ENCODE peak calls at places on chromosomes 13 and 19, in seven cellular contexts. I is NCI-H345; D is hypothalamus; J is activated CD4-positive, alpha-beta T cell treated with anti-CD3 and anti-CD28 coated beads for 1 hour; O is fibroblast of lung; N is naive B cell; F is WTC11. L is an unnamed sample.

GRCh38 chr19:5398693-5399057 is 56.5 kb upstream of the ZNRF4 start:
- DNase-seq in I (no peak), D (no peak), J (no peak), O (no peak), N (no peak), F (no peak), L (no peak)

GRCh38 chr19:8702350-8702749 is 3.8 kb upstream of the ACTL9 start:
- DNase-seq in I (no peak), D (no peak), J (no peak), O (no peak), N (no peak), F (no peak), L (no peak)

GRCh38 chr19:723247-723646 is 14.5 kb downstream of the PALM start:
- DNase-seq in I (no peak), D (no peak), J (no peak), O (no peak), N (no peak), F (no peak), L (no peak)

GRCh38 chr19:18140473-18140872 is 12.5 kb upstream of the PIK3R2 start:
- DNase-seq in I (no peak), D (no peak), J (no peak), O (no peak), N (no peak), F (no peak), L (no peak)

GRCh38 chr13:110711778-110712070 is 1.8 kb upstream of the ING1 start:
- DNase-seq in I (no peak), D (no peak), J (no peak), O (peak; percentile 26), N (no peak), F (no peak), L (no peak)

GRCh38 chr19:27775395-27775794 is 1437.6 kb downstream of the UQCRFS1 start:
- DNase-seq in I (no peak), D (no peak), J (no peak), O (no peak), N (no peak), F (no peak), L (no peak)

GRCh38 chr19:52935434-52935833 is 12.2 kb upstream of the ZNF888 start:
- DNase-seq in I (no peak), D (no peak), J (no peak), O (peak; percentile 86), N (no peak), F (no peak), L (no peak)

GRCh38 chr13:75299913-75300862 is 181.8 kb downstream of the TBC1D4 start:
- DNase-seq in I (no peak), D (no peak), J (no peak), O (peak; percentile 68), N (no peak), F (no peak), L (no peak)

GRCh38 chr19:55370305-55370988 is at the start of gene IL11:
- DNase-seq in I (no peak), D (no peak), J (no peak), O (peak; percentile 73), N (no peak), F (no peak), L (no peak)

GRCh38 chr19:19463348-19464117 is 51.8 kb downstream of the TSSK6 start:
- DNase-seq in I (no peak), D (no peak), J (no peak), O (peak; percentile 84), N (no peak), F (no peak), L (no peak)

GRCh38 chr13:33940256-33940655 is 122.3 kb downstream of the RFC3 start:
- DNase-seq in I (no peak), D (no peak), J (no peak), O (no peak), N (no peak), F (no peak), L (no peak)

GRCh38 chr19:43318203-43318602 is 35.3 kb upstream of the CD177 start:
- DNase-seq in I (no peak), D (no peak), J (no peak), O (no peak), N (no peak), F (no peak), L (no peak)

GRCh38 chr13:44300895-44301638 is 72.6 kb upstream of the SERP2 start:
- DNase-seq in I (no peak), D (no peak), J (no peak), O (peak; percentile 94), N (no peak), F (no peak), L (no peak)

GRCh38 chr13:110758195-110758594 is 44.7 kb downstream of the ING1 start:
- DNase-seq in I (no peak), D (no peak), J (no peak), O (peak; percentile 16), N (no peak), F (no peak), L (no peak)

GRCh38 chr13:41458187-41458938 is 1.0 kb downstream of the RGCC start:
- DNase-seq in I (no peak), D (no peak), J (peak; percentile 41), O (peak; percentile 20), N (no peak), F (peak; percentile 32), L (no peak)

GRCh38 chr19:5567360-5567970 is at the start of gene TINCR:
- DNase-seq in I (no peak), D (no peak), J (no peak), O (no peak), N (no peak), F (peak; percentile 64), L (no peak)

GRCh38 chr13:81568824-81569223 is 1227.9 kb upstream of the SPRY2 start:
- DNase-seq in I (no peak), D (no peak), J (no peak), O (no peak), N (no peak), F (no peak), L (no peak)

GRCh38 chr13:31073859-31074718 is 87.6 kb downstream of the HSPH1 start:
- DNase-seq in I (no peak), D (no peak), J (no peak), O (peak; percentile 36), N (no peak), F (no peak), L (no peak)

GRCh38 chr19:33298146-33298911 is 4.0 kb downstream of the CEBPA start:
- DNase-seq in I (no peak), D (no peak), J (no peak), O (no peak), N (no peak), F (no peak), L (no peak)

GRCh38 chr13:67769987-67770341 is 539.8 kb upstream of the PCDH9 start:
- DNase-seq in I (no peak), D (no peak), J (no peak), O (no peak), N (no peak), F (no peak), L (no peak)

GRCh38 chr19:38455031-38455430 is 21.5 kb downstream of the RYR1 start:
- DNase-seq in I (no peak), D (no peak), J (no peak), O (peak; percentile 14), N (no peak), F (no peak), L (no peak)

GRCh38 chr13:20512042-20512683 is 13.5 kb downstream of the CRYL1 start:
- DNase-seq in I (no peak), D (no peak), J (no peak), O (no peak), N (no peak), F (peak; percentile 64), L (no peak)

GRCh38 chr13:101398920-101399319 is 17.4 kb downstream of the NALCN start:
- DNase-seq in I (no peak), D (no peak), J (no peak), O (peak; percentile 95), N (no peak), F (no peak), L (no peak)

GRCh38 chr19:2962018-2962670 is 15.2 kb upstream of the TLE6 start:
- DNase-seq in I (peak; percentile 86), D (no peak), J (no peak), O (peak; percentile 53), N (peak; percentile 77), F (peak; percentile 52), L (no peak)

GRCh38 chr19:50162988-50163387 is at the start of gene IZUMO2:
- DNase-seq in I (no peak), D (no peak), J (no peak), O (no peak), N (no peak), F (peak; percentile 72), L (no peak)

GRCh38 chr19:9323557-9323918 is 441 bp upstream of the ZNF559 start:
- DNase-seq in I (peak; percentile 85), D (peak; percentile 54), J (no peak), O (peak; percentile 86), N (no peak), F (peak; percentile 36), L (peak; percentile 76)

GRCh38 chr19:35090160-35090794 is 25.3 kb upstream of the FXYD3 start:
- DNase-seq in I (peak; percentile 84), D (no peak), J (no peak), O (peak; percentile 44), N (peak; percentile 55), F (peak; percentile 71), L (peak; percentile 33)